ENCODE peak calls at places on chromosomes 5 and 9, in five cellular contexts. E is IMR-90, P is neuronal stem cell, O is H1, Q is mesenchymal stem cell. S is an unnamed sample.

GRCh38 chr5:143261748-143262392 is 141.6 kb downstream of the NR3C1 start:
- DNase-seq in E (peak; percentile 89), P (no peak), O (no peak), Q (peak; percentile 71), S (no peak)

GRCh38 chr9:104856413-104856941 is 71.5 kb downstream of the ABCA1 start:
- DNase-seq in E (peak; percentile 38), P (no peak), O (no peak), Q (no peak), S (no peak)

GRCh38 chr9:90783552-90783951 is 18.1 kb upstream of the SYK start:
- DNase-seq in E (no peak), P (no peak), O (no peak), Q (no peak), S (peak; percentile 28)

GRCh38 chr5:110106750-110107149 is 417.0 kb downstream of the MAN2A1 start:
- DNase-seq in E (no peak), P (no peak), O (no peak), Q (no peak), S (no peak)

GRCh38 chr9:109033941-109034700 is 20.8 kb upstream of the CTNNAL1 start:
- DNase-seq in E (no peak), P (no peak), O (no peak), Q (peak; percentile 17), S (no peak)

GRCh38 chr5:149667084-149667826 is 62.9 kb upstream of the PPARGC1B start:
- DNase-seq in E (peak; percentile 7), P (no peak), O (no peak), Q (peak; percentile 46), S (peak; percentile 62)

GRCh38 chr5:110865400-110866094 is 126.7 kb downstream of the SLC25A46 start:
- DNase-seq in E (peak; percentile 41), P (peak; percentile 37), O (peak; percentile 25), Q (peak; percentile 31), S (peak; percentile 84)

GRCh38 chr9:134158753-134159392 is 5.5 kb downstream of the RNU6ATAC start:
- DNase-seq in E (no peak), P (no peak), O (no peak), Q (no peak), S (no peak)

GRCh38 chr9:42852133-42852532 is 668.7 kb downstream of the SPATA31A6 start:
- DNase-seq in E (no peak), P (peak; percentile 29), O (peak; percentile 44), Q (peak; percentile 50), S (peak; percentile 71)

GRCh38 chr5:76690027-76690679 is 25.8 kb upstream of the F2R start:
- DNase-seq in E (no peak), P (no peak), O (no peak), Q (no peak), S (no peak)

GRCh38 chr9:116749176-116749575 is 62.1 kb downstream of the TRIM32 start:
- DNase-seq in E (no peak), P (no peak), O (no peak), Q (no peak), S (no peak)

GRCh38 chr5:129271309-129271708 is 176.8 kb downstream of the ISOC1 start:
- DNase-seq in E (no peak), P (no peak), O (peak; percentile 13), Q (peak; percentile 18), S (peak; percentile 82)

GRCh38 chr5:38518341-38518740 is 38.1 kb downstream of the LIFR start:
- DNase-seq in E (peak; percentile 59), P (no peak), O (no peak), Q (no peak), S (no peak)

GRCh38 chr5:68554566-68555279 is 339.2 kb downstream of the PIK3R1 start:
- DNase-seq in E (peak; percentile 59), P (no peak), O (no peak), Q (peak; percentile 49), S (peak; percentile 36)

GRCh38 chr9:113775714-113776113 is 100.4 kb upstream of the ZNF618 start:
- DNase-seq in E (no peak), P (no peak), O (no peak), Q (no peak), S (peak; percentile 11)

GRCh38 chr5:28369418-28369817 is 1331.0 kb upstream of the CDH9 start:
- DNase-seq in E (no peak), P (no peak), O (no peak), Q (no peak), S (no peak)

GRCh38 chr5:2895196-2895595 is 143.7 kb upstream of the IRX2 start:
- DNase-seq in E (no peak), P (no peak), O (no peak), Q (no peak), S (no peak)

GRCh38 chr5:132103969-132104391 is 30.4 kb downstream of the CSF2 start:
- DNase-seq in E (no peak), P (no peak), O (no peak), Q (no peak), S (no peak)

GRCh38 chr5:150320048-150320555 is 17.4 kb upstream of the ARSI start:
- DNase-seq in E (peak; percentile 78), P (no peak), O (no peak), Q (peak; percentile 96), S (peak; percentile 37)

DNA sequence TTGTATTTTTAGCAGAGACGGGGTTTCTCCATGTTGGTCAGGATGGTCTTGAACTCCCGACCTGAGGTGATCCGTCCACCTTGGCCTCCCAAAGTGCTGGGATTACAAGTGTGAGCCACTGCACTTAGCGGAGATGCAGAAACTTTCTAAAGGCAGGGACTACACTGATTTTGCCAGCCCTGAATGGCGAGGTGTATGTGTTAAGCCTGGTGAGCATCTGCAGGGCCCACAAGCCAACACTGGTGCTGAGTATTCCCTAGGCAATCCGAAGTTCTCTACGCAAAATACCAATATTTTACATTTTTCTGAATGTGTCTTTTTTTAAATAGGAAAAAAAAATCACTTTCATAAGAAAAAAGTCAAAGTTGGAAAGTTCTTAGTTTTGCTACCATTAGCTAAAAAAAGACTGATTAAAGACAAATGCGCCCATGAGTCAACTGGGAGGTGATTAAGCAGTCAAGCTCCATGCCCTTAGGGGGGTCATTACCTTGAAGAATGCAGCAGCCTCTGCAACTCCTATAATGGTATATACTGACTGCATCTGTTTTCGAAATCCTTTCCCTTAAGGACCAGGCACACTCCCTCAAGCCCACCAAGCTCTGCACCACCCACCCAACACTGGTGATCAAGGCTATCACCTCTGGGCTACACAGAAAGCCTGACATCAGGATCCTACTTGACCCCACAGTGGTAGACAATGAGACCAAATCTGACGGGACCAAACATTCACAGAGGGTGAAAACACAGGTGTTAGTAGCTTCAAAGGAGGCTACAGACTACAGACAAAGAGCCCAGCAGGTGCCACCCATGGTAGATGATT is 502.7 kb downstream of the BNC2 start:
- DNase-seq in E (peak; percentile 80), P (no peak), O (no peak), Q (peak; percentile 35), S (peak; percentile 85)
- H4K8ac ChIP-seq in E (peak overlapping the region; percentile 65), P (no peak overlapping the region), O (no peak overlapping the region), Q (no peak overlapping the region), S (no peak overlapping the region)

GRCh38 chr5:154406231-154406630 is 39.6 kb upstream of the SAP30L start:
- DNase-seq in E (no peak), P (no peak), O (no peak), Q (no peak), S (no peak)

GRCh38 chr5:154406826-154407225 is 39.0 kb upstream of the SAP30L start:
- DNase-seq in E (peak; percentile 57), P (no peak), O (no peak), Q (peak; percentile 21), S (no peak)

GRCh38 chr5:154403234-154403633 is 42.6 kb upstream of the SAP30L start:
- DNase-seq in E (peak; percentile 32), P (no peak), O (no peak), Q (no peak), S (no peak)

GRCh38 chr5:154403776-154404387 is 41.9 kb upstream of the SAP30L start:
- DNase-seq in E (no peak), P (no peak), O (no peak), Q (peak; percentile 15), S (no peak)

GRCh38 chr5:154405078-154405792 is 40.6 kb upstream of the SAP30L start:
- DNase-seq in E (peak; percentile 68), P (peak; percentile 69), O (peak; percentile 60), Q (peak; percentile 77), S (peak; percentile 89)
- H3K4me3 ChIP-seq in E (peak overlapping the region; percentile 23), P (no peak overlapping the region), O (peak overlapping the region; percentile 30), Q (peak overlapping the region; percentile 41), S (no peak overlapping the region)

GRCh38 chr9:128246471-128246870 is 29.3 kb downstream of the GOLGA2 start:
- DNase-seq in E (no peak), P (no peak), O (no peak), Q (no peak), S (no peak)
- H4K8ac ChIP-seq in E (peak overlapping the region; percentile 91), P (no peak overlapping the region), O (no peak overlapping the region), Q (peak overlapping the region; percentile 45), S (no peak overlapping the region)

GRCh38 chr5:67014957-67015400 is 181.6 kb downstream of the CD180 start:
- DNase-seq in E (no peak), P (no peak), O (no peak), Q (no peak), S (no peak)
- H3K4me3 ChIP-seq in E (peak overlapping the region; percentile 34), P (no peak overlapping the region), O (no peak overlapping the region), Q (no peak overlapping the region), S (no peak overlapping the region)

DNA sequence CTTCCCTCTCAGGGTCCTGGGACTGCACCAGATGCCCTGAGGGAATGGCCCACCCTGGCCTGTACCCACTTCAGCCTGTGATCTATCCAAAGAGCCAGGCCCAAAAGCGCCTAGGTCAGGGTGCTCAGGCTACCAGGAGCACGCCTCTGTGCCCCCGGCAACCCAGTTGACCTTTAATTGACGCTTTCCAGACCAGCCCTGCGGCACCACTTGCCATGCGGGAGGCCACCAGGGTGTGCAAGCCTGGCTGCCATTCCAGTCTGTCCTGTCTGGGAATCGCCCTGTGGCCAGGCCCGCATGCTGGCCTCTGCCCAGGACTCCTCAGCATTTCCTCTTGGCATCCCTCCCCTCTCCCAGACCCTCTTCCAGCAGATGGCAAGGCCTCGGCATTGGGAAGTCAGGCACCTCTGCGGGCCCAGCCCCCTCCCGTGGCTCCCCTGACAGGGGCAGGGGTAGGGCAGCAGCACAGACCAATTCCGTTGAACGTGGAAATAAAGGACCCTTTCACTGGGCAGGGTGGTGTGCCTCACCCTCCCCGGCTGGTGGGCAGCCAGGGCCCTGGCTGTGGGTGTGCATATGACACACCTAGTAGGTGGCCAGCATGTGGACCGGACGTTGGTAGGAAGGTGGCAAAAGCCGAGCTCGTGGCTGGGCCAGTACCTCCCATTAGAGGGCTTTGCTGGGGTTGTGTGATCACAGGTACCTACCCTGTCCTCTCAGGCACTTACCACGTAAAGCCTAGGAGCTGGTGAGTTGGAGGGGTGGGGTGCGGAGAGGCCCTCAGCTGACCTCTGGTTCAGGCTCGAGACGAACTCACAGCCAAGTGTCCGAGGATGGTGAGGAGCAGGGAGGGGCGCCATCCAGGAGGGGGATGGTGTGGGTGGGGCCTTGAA is 3.5 kb upstream of the AIF1L start:
- DNase-seq in E (no peak), P (no peak), O (no peak), Q (no peak), S (no peak)
- H4K8ac ChIP-seq in E (no peak overlapping the region), P (peak overlapping the region; percentile 68), O (peak overlapping the region; percentile 35), Q (no peak overlapping the region), S (no peak overlapping the region)